ENCODE peak calls at places on chromosomes 5 and 9, in six cellular contexts. L is activated CD4-positive, alpha-beta T cell treated with anti-CD3 and anti-CD28 coated beads for 4 hours; M is EL; N is activated T-cell treated with anti-CD3 and anti-CD28 coated beads for 1 hour; O is GM23338; U is GM12865. R is an unnamed sample.

GRCh38 chr5:102858221-102858620 is 103.1 kb downstream of the PAM start:
- DNase-seq in N (no peak), U (no peak), M (no peak), O (peak), L (no peak), R (no peak)

GRCh38 chr9:112863214-112863613 is 27.5 kb downstream of the SLC46A2 start:
- DNase-seq in N (no peak), U (peak), O (no peak), M (no peak), L (no peak), R (no peak)

GRCh38 chr9:111148994-111149759 is 110.9 kb upstream of the LPAR1 start:
- DNase-seq in L (no peak), M (peak), N (no peak), U (peak), O (peak), R (no peak)

GRCh38 chr9:12464368-12464767 is 228.8 kb upstream of the TYRP1 start:
- DNase-seq in N (no peak), M (no peak), O (no peak), U (no peak), L (no peak), R (no peak)

GRCh38 chr9:27542519-27542918 is 12.9 kb upstream of the MOB3B start:
- DNase-seq in N (no peak), L (no peak), M (no peak), U (no peak), O (no peak), R (no peak)

GRCh38 chr9:79623799-79624721 is 52.3 kb downstream of the TLE4 start:
- DNase-seq in O (no peak), U (peak), M (peak), L (peak), N (no peak), R (no peak)

GRCh38 chr9:91496351-91496750 is 72.7 kb upstream of the NFIL3 start:
- DNase-seq in U (no peak), O (no peak), N (no peak), M (no peak), L (no peak), R (no peak)

GRCh38 chr9:113158446-113158845 is 7.6 kb downstream of the SLC31A2 start:
- DNase-seq in N (no peak), M (no peak), U (no peak), L (no peak), O (no peak), R (no peak)

GRCh38 chr5:61279725-61280124 is 52.3 kb upstream of the ZSWIM6 start:
- DNase-seq in O (no peak), M (peak), N (no peak), U (no peak), L (no peak), R (no peak)

GRCh38 chr5:2840372-2840915 is 89.0 kb upstream of the IRX2 start:
- DNase-seq in N (no peak), O (no peak), M (no peak), U (no peak), L (no peak), R (no peak)

GRCh38 chr9:128406848-128407391 is 13.7 kb upstream of the CERCAM start:
- DNase-seq in U (no peak), M (peak), O (no peak), L (no peak), N (no peak), R (no peak)

GRCh38 chr5:142915840-142916424 is 145.8 kb downstream of the ARHGAP26 start:
- DNase-seq in U (peak), M (peak), N (no peak), L (no peak), O (peak), R (peak)

R was measured in NCI-H82.